ENCODE peak calls at places on chromosome X, in four cellular contexts. One of them, this sample, is unnamed.

GRCh38 chrX:7446815-7447214 is 298.9 kb upstream of the PUDP start:
- DNase-seq in IMR-90: no peak
- DNase-seq in mesendoderm: peak; percentile 21
- DNase-seq in H1: no peak
- DNase-seq in this sample: no peak

GRCh38 chrX:41923925-41924693 is 755 bp upstream of the CASK start:
- DNase-seq in IMR-90: peak; percentile 26
- DNase-seq in mesendoderm: peak; percentile 51
- DNase-seq in H1: no peak
- DNase-seq in this sample: peak; percentile 40

GRCh38 chrX:30141966-30142365 is 73.4 kb upstream of the MAGEB2 start:
- DNase-seq in IMR-90: peak; percentile 59
- DNase-seq in mesendoderm: peak; percentile 75
- DNase-seq in H1: no peak
- DNase-seq in this sample: no peak

GRCh38 chrX:151088221-151088620 is 88.2 kb upstream of the GPR50 start:
- DNase-seq in IMR-90: no peak
- DNase-seq in mesendoderm: no peak
- DNase-seq in H1: no peak
- DNase-seq in this sample: no peak

GRCh38 chrX:102067966-102068723 is 57.3 kb upstream of the TCEAL2 start:
- DNase-seq in IMR-90: peak; percentile 16
- DNase-seq in mesendoderm: peak; percentile 17
- DNase-seq in H1: no peak
- DNase-seq in this sample: no peak

GRCh38 chrX:85627363-85627762 is 247.9 kb upstream of the POF1B start:
- DNase-seq in IMR-90: peak; percentile 5
- DNase-seq in mesendoderm: peak; percentile 18
- DNase-seq in H1: no peak
- DNase-seq in this sample: no peak

GRCh38 chrX:38221391-38221929 is 789 bp upstream of the SRPX start:
- DNase-seq in IMR-90: no peak
- DNase-seq in mesendoderm: no peak
- DNase-seq in H1: no peak
- DNase-seq in this sample: no peak

GRCh38 chrX:105823092-105823454 is 734 bp downstream of the NRK start:
- DNase-seq in IMR-90: no peak
- DNase-seq in mesendoderm: peak; percentile 34
- DNase-seq in H1: no peak
- DNase-seq in this sample: no peak

GRCh38 chrX:20514358-20514757 is 247.6 kb upstream of the RPS6KA3 start:
- DNase-seq in IMR-90: peak; percentile 83
- DNase-seq in mesendoderm: no peak
- DNase-seq in H1: no peak
- DNase-seq in this sample: no peak

GRCh38 chrX:82141942-82142341 is 940.0 kb downstream of the SH3BGRL start:
- DNase-seq in IMR-90: no peak
- DNase-seq in mesendoderm: no peak
- DNase-seq in H1: no peak
- DNase-seq in this sample: no peak

GRCh38 chrX:38678217-38678616 is 116.9 kb downstream of the TSPAN7 start:
- DNase-seq in IMR-90: no peak
- DNase-seq in mesendoderm: no peak
- DNase-seq in H1: no peak
- DNase-seq in this sample: no peak

GRCh38 chrX:38484607-38485498 is 76.5 kb upstream of the TSPAN7 start:
- DNase-seq in IMR-90: no peak
- DNase-seq in mesendoderm: no peak
- DNase-seq in H1: no peak
- DNase-seq in this sample: no peak

GRCh38 chrX:129976441-129976840 is 6.0 kb upstream of the BCORL1 start:
- DNase-seq in IMR-90: no peak
- DNase-seq in mesendoderm: no peak
- DNase-seq in H1: no peak
- DNase-seq in this sample: no peak

GRCh38 chrX:102950908-102951866 is 14.1 kb downstream of the RAB40AL start:
- DNase-seq in IMR-90: peak; percentile 27
- DNase-seq in mesendoderm: peak; percentile 73
- DNase-seq in H1: peak; percentile 83
- DNase-seq in this sample: peak; percentile 74

GRCh38 chrX:10356979-10357378 is 200.2 kb downstream of the CLCN4 start:
- DNase-seq in IMR-90: peak; percentile 58
- DNase-seq in mesendoderm: no peak
- DNase-seq in H1: no peak
- DNase-seq in this sample: no peak

GRCh38 chrX:84219551-84219950 is 31.6 kb upstream of the RPS6KA6 start:
- DNase-seq in IMR-90: no peak
- DNase-seq in mesendoderm: peak; percentile 4
- DNase-seq in H1: no peak
- DNase-seq in this sample: no peak

GRCh38 chrX:153455571-153455970 is 9.7 kb upstream of the TREX2 start:
- DNase-seq in IMR-90: no peak
- DNase-seq in mesendoderm: no peak
- DNase-seq in H1: no peak
- DNase-seq in this sample: no peak

GRCh38 chrX:153456161-153456560 is 10.3 kb upstream of the TREX2 start:
- DNase-seq in IMR-90: no peak
- DNase-seq in mesendoderm: no peak
- DNase-seq in H1: no peak
- DNase-seq in this sample: no peak

GRCh38 chrX:153456704-153457103 is 10.8 kb upstream of the TREX2 start:
- DNase-seq in IMR-90: no peak
- DNase-seq in mesendoderm: no peak
- DNase-seq in H1: no peak
- DNase-seq in this sample: no peak

GRCh38 chrX:153457827-153458466 is 12.1 kb upstream of the TREX2 start:
- DNase-seq in IMR-90: no peak
- DNase-seq in mesendoderm: no peak
- DNase-seq in H1: no peak
- DNase-seq in this sample: no peak

GRCh38 chrX:153457136-153457825 is 11.4 kb upstream of the TREX2 start:
- DNase-seq in IMR-90: no peak
- DNase-seq in mesendoderm: no peak
- DNase-seq in H1: no peak
- DNase-seq in this sample: no peak
- H2AK5ac ChIP-seq in IMR-90: no peak overlapping the region
- H2AK5ac ChIP-seq in mesendoderm: no peak overlapping the region
- H2AK5ac ChIP-seq in H1: no peak overlapping the region
- H2AK5ac ChIP-seq in this sample: no peak overlapping the region

GRCh38 chrX:48003367-48003757 is 427 bp downstream of the ZNF182 start:
- DNase-seq in IMR-90: no peak
- DNase-seq in mesendoderm: no peak
- DNase-seq in H1: no peak
- DNase-seq in this sample: no peak
- H2AK5ac ChIP-seq in IMR-90: no peak overlapping the region
- H2AK5ac ChIP-seq in mesendoderm: no peak overlapping the region
- H2AK5ac ChIP-seq in H1: no peak overlapping the region
- H2AK5ac ChIP-seq in this sample: no peak overlapping the region

GRCh38 chrX:107686026-107686425 is 57.7 kb downstream of the PRPS1 start:
- DNase-seq in IMR-90: no peak
- DNase-seq in mesendoderm: no peak
- DNase-seq in H1: no peak
- DNase-seq in this sample: no peak
- H2AK5ac ChIP-seq in IMR-90: no peak overlapping the region
- H2AK5ac ChIP-seq in mesendoderm: no peak overlapping the region
- H2AK5ac ChIP-seq in H1: no peak overlapping the region
- H2AK5ac ChIP-seq in this sample: no peak overlapping the region

DNA sequence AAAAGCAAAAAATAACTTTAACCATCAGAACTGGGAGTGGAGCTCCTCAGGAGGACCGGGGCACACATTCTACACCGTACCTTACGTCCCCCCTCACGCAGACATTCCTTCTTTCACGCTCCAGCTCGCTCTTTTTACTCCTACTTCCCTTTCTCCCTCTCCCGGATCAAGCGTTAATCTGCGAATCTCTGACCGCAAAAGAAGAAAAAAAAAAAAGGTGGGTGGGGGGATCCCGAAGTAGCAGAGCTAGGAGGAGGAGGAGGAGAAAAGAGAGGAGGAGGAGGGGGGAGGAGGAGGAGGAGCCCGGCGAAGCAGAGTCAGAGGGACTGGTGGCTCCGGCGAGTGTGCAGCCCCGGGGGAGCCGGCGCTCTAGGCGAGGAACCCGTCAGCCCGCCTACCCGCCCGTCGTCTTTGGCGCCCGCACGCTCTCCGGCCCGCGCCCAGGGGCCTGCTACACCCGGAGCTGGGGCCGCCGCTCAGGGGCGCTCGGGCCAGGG is at the start of gene NHSL2:
- DNase-seq in IMR-90: peak; percentile 6
- DNase-seq in mesendoderm: peak; percentile 66
- DNase-seq in H1: peak; percentile 53
- DNase-seq in this sample: peak; percentile 67
- H2AK5ac ChIP-seq in IMR-90: no peak within 1 kb of the TSS
- H2AK5ac ChIP-seq in mesendoderm: no peak within 1 kb of the TSS
- H2AK5ac ChIP-seq in H1: no peak within 1 kb of the TSS
- H2AK5ac ChIP-seq in this sample: no peak within 1 kb of the TSS

DNA sequence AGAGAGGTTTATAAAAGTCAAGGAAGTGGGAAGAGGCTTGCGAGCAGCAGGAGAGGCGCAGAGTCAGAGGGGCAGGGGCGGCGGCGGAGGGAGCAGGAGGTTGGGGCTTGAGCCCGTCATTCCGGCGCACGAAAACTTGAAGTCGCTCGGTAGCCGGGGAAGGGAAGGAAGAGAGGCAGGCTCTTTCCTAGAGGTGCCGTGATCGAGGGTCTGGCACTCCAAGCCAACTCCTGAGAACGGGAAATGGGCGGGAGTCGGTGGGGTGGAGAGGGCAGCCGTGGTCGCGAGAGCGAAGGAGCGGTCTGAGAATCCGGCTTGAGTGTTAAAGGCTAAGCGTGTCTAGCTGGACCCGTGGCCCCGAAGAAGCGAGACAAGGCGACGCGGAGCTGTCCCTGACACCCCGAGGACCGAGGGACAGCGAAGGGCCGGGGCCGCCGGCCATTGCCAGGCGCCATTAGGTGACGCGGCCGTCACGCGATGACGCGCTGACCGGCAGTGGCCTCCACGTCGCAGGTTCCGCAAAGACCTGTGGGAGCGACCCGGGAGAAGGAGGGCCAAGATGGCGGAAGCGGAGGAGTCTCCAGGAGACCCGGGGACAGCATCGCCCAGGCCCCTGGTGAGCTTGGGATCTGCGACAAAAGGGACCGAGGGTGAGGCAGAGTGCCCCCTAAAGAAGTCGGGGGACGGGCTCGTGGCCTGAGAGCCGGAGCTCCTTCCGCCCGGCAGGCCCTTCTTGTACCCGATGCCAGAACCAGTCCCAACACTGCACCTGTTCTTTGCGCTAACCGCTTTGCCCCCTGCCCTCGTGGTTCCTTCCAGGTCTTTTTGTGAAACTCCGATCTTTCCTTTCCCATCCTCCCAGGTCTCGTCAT is at the start of gene YIPF6:
- DNase-seq in IMR-90: peak; percentile 72
- DNase-seq in mesendoderm: peak; percentile 81
- DNase-seq in H1: peak; percentile 66
- DNase-seq in this sample: peak; percentile 69
- H2AK5ac ChIP-seq in IMR-90: peak within 1 kb of the TSS; percentile 92
- H2AK5ac ChIP-seq in mesendoderm: no peak within 1 kb of the TSS
- H2AK5ac ChIP-seq in H1: peak within 1 kb of the TSS; percentile 65
- H2AK5ac ChIP-seq in this sample: no peak within 1 kb of the TSS

GRCh38 chrX:79708581-79708980 is 306.0 kb upstream of the TBX22 start:
- DNase-seq in IMR-90: no peak
- DNase-seq in mesendoderm: no peak
- DNase-seq in H1: no peak
- DNase-seq in this sample: no peak
- H2AK5ac ChIP-seq in IMR-90: no peak overlapping the region
- H2AK5ac ChIP-seq in mesendoderm: no peak overlapping the region
- H2AK5ac ChIP-seq in H1: no peak overlapping the region
- H2AK5ac ChIP-seq in this sample: no peak overlapping the region

DNA sequence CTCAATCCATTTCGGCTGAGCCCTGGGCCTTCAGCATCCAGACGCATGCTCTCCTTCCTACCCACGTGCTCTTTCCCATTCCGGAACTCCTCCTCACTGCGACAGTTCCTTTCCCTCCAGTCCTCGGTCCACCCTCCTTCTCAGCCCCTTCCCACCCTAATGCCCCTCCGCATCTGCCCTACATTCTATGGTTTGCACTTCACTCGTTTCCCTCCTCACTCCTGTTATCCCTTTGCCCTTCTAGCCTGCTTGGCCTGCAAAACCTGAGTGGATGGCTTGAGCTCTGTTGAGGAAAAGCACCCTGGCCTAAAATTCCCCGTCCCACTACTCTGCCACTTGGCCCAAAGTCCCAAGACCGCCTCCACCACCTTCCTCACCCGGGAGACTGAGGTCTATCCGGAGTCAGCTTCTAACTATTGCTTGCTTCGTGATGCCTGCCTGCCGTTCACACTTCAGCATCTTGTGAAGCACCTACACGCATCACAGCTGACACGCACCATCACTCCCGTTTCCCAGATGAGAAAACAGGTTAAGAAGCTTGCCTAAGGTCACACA is 38.6 kb downstream of the MAP7D3 start:
- DNase-seq in IMR-90: no peak
- DNase-seq in mesendoderm: no peak
- DNase-seq in H1: no peak
- DNase-seq in this sample: no peak
- H2AK5ac ChIP-seq in IMR-90: peak overlapping the region; percentile 2
- H2AK5ac ChIP-seq in mesendoderm: no peak overlapping the region
- H2AK5ac ChIP-seq in H1: no peak overlapping the region
- H2AK5ac ChIP-seq in this sample: no peak overlapping the region

GRCh38 chrX:54808605-54809483 is 1.3 kb downstream of the MAGED2 start:
- DNase-seq in IMR-90: peak; percentile 96
- DNase-seq in mesendoderm: peak; percentile 99
- DNase-seq in H1: peak; percentile 90
- DNase-seq in this sample: peak; percentile 97

GRCh38 chrX:54807524-54808108 is at the start of gene MAGED2:
- DNase-seq in IMR-90: peak; percentile 16
- DNase-seq in mesendoderm: peak; percentile 26
- DNase-seq in H1: no peak
- DNase-seq in this sample: peak; percentile 42

GRCh38 chrX:54811301-54811885 is 3.8 kb downstream of the MAGED2 start:
- DNase-seq in IMR-90: no peak
- DNase-seq in mesendoderm: no peak
- DNase-seq in H1: no peak
- DNase-seq in this sample: no peak

GRCh38 chrX:54810532-54810931 is 3.0 kb downstream of the MAGED2 start:
- DNase-seq in IMR-90: no peak
- DNase-seq in mesendoderm: no peak
- DNase-seq in H1: no peak
- DNase-seq in this sample: no peak

GRCh38 chrX:54808109-54808604 is 612 bp downstream of the MAGED2 start:
- DNase-seq in IMR-90: no peak
- DNase-seq in mesendoderm: no peak
- DNase-seq in H1: peak; percentile 80
- DNase-seq in this sample: peak; percentile 76
- H2AK5ac ChIP-seq in IMR-90: peak overlapping the region; percentile 70
- H2AK5ac ChIP-seq in mesendoderm: peak overlapping the region; percentile 65
- H2AK5ac ChIP-seq in H1: no peak overlapping the region
- H2AK5ac ChIP-seq in this sample: no peak overlapping the region

This sample was measured in H9.